ENCODE peak calls at places on chromosomes 12 and 14, in six cellular contexts. U, W, Z, C, A and P are unnamed samples. For H3K9me3, the result is how much of the 10 kb centered on the place peaks cover.

GRCh38 chr12:55966408-55967281 is at the start of gene CDK2:
- DNase-seq in Z (peak), W (peak), U (peak), C (peak), A (peak), P (peak)

GRCh38 chr12:104420868-104421267 is 35.9 kb upstream of the CHST11 start:
- DNase-seq in Z (no peak), U (no peak), C (no peak), W (no peak), A (no peak), P (no peak)

GRCh38 chr12:44863867-44864266 is 12.2 kb downstream of the NELL2 start:
- DNase-seq in A (no peak), C (no peak), U (no peak), Z (no peak), W (no peak), P (peak)

GRCh38 chr12:108730337-108731104 is 797 bp downstream of the CORO1C start:
- DNase-seq in Z (no peak), W (peak), C (peak), U (peak), A (peak), P (peak)

GRCh38 chr14:52873694-52874093 is 77.2 kb downstream of the FERMT2 start:
- DNase-seq in W (peak), Z (no peak), U (no peak), C (no peak), A (no peak), P (no peak)

GRCh38 chr14:24198845-24199524 is 3.7 kb upstream of the TM9SF1 start:
- DNase-seq in C (no peak), A (no peak), U (no peak), Z (no peak), W (no peak), P (no peak)

GRCh38 chr12:113227686-113228391 is 6.6 kb downstream of the TPCN1 start:
- DNase-seq in U (no peak), W (no peak), A (no peak), Z (no peak), C (no peak), P (no peak)

GRCh38 chr14:77105118-77105517 is 7.1 kb downstream of the CIPC start:
- DNase-seq in W (no peak), A (no peak), Z (no peak), U (no peak), C (no peak), P (no peak)

GRCh38 chr12:49692851-49693250 is 14.4 kb downstream of the FMNL3 start:
- DNase-seq in A (no peak), U (no peak), W (no peak), C (no peak), Z (no peak), P (no peak)

GRCh38 chr14:22791302-22791701 is 23.9 kb downstream of the SLC7A7 start:
- DNase-seq in A (no peak), C (no peak), W (peak), U (no peak), Z (no peak), P (no peak)

GRCh38 chr12:122726056-122726558 is 4.5 kb downstream of the HCAR1 start:
- DNase-seq in W (no peak), C (no peak), A (no peak), Z (peak), U (no peak), P (no peak)

GRCh38 chr14:51653096-51653814 is 1.5 kb downstream of the FRMD6 start:
- DNase-seq in Z (no peak), C (no peak), U (no peak), A (no peak), W (peak), P (no peak)

GRCh38 chr12:109606261-109607028 is 32.9 kb downstream of the MVK start:
- DNase-seq in A (no peak), C (no peak), Z (no peak), U (no peak), W (no peak), P (no peak)

GRCh38 chr12:19437996-19438395 is 1.3 kb upstream of the AEBP2 start:
- DNase-seq in C (no peak), W (no peak), Z (no peak), A (no peak), U (no peak), P (no peak)

GRCh38 chr14:60510254-60510975 is 1.5 kb downstream of the SIX6 start:
- DNase-seq in A (no peak), Z (no peak), U (no peak), W (no peak), C (no peak), P (no peak)

GRCh38 chr12:69834566-69834965 is 9.5 kb downstream of the MYRFL start:
- DNase-seq in C (no peak), U (no peak), W (no peak), A (no peak), Z (no peak), P (no peak)

GRCh38 chr14:37230551-37231194 is 32.9 kb downstream of the MIPOL1 start:
- DNase-seq in C (no peak), U (no peak), W (peak), Z (no peak), A (no peak), P (no peak)

GRCh38 chr12:91182664-91183455 is at the start of gene DCN:
- DNase-seq in C (no peak), W (peak), Z (no peak), A (no peak), U (no peak), P (no peak)

GRCh38 chr12:95351745-95352144 is 122.2 kb upstream of the METAP2 start:
- DNase-seq in Z (no peak), C (no peak), A (no peak), W (peak), U (no peak), P (no peak)

GRCh38 chr12:58174316-58174715 is 232.9 kb downstream of the ATP23 start:
- DNase-seq in U (no peak), W (no peak), A (no peak), C (no peak), Z (no peak), P (no peak)

DNA sequence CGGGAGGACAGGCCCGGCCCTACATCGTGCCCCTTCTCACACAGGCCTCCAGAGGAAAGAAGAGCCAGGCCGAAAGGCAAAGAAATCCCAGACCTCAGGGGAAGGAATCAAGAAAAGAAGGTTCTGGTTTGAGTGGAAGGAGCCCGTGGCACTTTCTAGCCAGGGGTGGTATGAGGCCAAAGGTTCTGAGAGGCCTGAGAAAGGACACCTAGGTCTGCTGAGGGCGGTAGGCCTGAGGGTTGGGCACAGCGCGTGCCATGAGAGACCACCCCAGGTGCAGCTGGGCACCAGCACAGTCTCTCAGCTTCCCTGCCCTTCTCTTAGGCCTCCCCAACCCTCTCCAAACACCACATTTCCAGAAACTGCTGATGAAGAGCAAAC is 185.0 kb downstream of the ZFP36L1 start:
- DNase-seq in U (no peak), A (no peak), Z (no peak), C (no peak), W (no peak), P (no peak)
- H3K27ac ChIP-seq in U (peak), A (peak), Z (no peak), C (peak), W (no peak), P (no peak)

GRCh38 chr12:66804555-66804954 is 125.7 kb upstream of the GRIP1 start:
- DNase-seq in A (no peak), C (no peak), W (no peak), U (no peak), Z (no peak), P (no peak)

GRCh38 chr12:66799548-66799947 is 120.7 kb upstream of the GRIP1 start:
- DNase-seq in Z (no peak), A (no peak), U (no peak), W (no peak), C (no peak), P (no peak)

DNA sequence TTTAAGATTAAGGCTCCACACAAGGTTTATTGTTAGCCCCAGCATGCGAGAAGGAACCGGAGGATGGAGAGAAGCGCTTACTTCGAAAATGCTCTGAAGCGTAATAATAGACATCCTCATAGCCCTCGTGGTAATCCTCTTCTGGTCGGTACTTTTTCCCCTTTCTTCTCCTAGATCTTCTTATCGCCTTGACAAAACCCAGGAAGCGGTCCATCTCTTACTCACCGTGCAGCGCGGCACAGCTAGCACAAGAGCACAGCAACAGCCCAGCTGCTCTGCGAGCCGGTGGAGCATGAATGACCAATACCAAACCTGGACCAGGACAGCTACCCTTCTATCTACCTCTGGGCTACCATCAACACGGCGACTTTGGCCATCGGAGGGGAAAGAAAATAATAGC is 125.1 kb upstream of the GRIP1 start:
- DNase-seq in A (no peak), U (no peak), W (peak), C (no peak), Z (no peak), P (no peak)
- H3K4me3 ChIP-seq in A (no peak), U (no peak), W (no peak), C (no peak), Z (no peak), P (no peak)

DNA sequence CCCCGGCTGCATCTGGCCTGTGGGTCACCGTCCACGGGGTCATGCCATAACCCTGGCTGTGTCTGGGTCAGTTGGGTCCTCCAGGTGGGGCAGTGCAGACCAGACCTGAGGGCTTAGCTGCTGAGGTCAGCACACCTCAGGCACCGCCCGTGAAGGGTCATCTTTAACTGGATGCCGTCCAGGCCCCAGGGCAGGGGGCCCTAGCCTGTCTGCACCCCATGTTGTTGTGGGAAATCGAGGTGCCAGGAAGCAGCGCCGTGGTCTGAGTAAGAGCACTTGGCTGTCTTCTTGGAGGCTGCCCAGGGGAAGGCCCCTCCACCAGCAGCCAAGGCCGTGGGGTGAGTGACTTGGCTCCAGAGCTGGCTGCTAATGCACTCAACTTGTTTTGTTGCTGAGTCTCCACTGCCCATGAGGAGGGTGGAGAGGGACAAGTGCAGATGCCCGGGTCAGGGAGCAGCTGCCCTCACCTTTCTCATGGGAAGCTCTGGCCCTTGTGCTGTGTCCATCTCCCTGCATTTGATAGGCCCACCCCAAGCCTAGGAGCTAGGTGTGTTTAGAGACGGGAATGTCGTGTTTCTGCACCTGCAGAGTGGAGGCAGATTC is 317.2 kb downstream of the TMEM121 start:
- DNase-seq in U (peak), Z (no peak), C (no peak), A (no peak), W (no peak), P (no peak)
- H3K9me3 ChIP-seq in U (under half), Z (under half), C (under half), A (under half), W (under half), P (under half)

DNA sequence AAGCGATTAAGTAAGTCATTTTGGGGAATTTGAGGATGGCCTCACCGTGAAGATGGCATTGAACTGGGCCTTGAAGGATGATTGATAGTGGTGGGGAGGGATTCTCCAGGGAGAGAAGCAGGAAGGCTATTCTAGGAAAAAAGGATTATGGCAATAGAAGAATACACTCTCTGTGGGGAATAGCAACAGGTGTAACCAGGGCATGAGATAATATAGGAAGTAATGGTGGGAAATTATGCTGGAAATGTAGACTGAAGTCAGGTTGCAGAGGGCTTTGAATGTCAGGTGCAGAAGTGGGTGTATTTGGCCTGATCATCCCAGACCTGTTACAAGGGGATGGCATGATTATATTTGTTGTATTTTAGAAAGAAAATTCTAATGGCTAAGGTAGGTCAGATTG is 4.6 kb upstream of the ANO4 start:
- DNase-seq in C (no peak), W (no peak), A (no peak), U (no peak), Z (no peak), P (no peak)
- H3K27ac ChIP-seq in C (no peak), W (no peak), A (no peak), U (no peak), Z (no peak), P (no peak)

GRCh38 chr12:42143401-42144173 is 1.1 kb downstream of the GXYLT1 start:
- DNase-seq in Z (no peak), A (no peak), W (peak), C (no peak), U (no peak), P (peak)

GRCh38 chr12:42145197-42145549 is 499 bp upstream of the GXYLT1 start:
- DNase-seq in U (no peak), Z (no peak), C (no peak), W (no peak), A (no peak), P (no peak)

GRCh38 chr12:42144424-42145196 is at the start of gene GXYLT1:
- DNase-seq in Z (peak), W (peak), C (peak), A (peak), U (peak), P (peak)

GRCh38 chr12:42144174-42144423 is 575 bp downstream of the GXYLT1 start:
- DNase-seq in C (peak), W (no peak), U (no peak), Z (no peak), A (no peak), P (no peak)

GRCh38 chr12:42145552-42146215 is 1.0 kb upstream of the GXYLT1 start:
- DNase-seq in A (peak), C (no peak), U (no peak), W (no peak), Z (no peak), P (no peak)
- H3K4me3 ChIP-seq in A (peak), C (peak), U (peak), W (peak), Z (peak), P (no peak)

GRCh38 chr12:50918584-50919316 is 33.6 kb upstream of the HIGD1C start:
- DNase-seq in W (no peak), U (no peak), C (no peak), Z (no peak), A (no peak), P (no peak)
- H3K9me3 ChIP-seq in W (under half), U (under half), C (under half), Z (under half), A (under half), P (under half)

GRCh38 chr12:32989705-32990104 is 93.1 kb upstream of the PKP2 start:
- DNase-seq in U (no peak), Z (no peak), C (no peak), W (no peak), A (no peak), P (no peak)
- H3K27ac ChIP-seq in U (no peak), Z (no peak), C (no peak), W (no peak), A (no peak), P (no peak)

GRCh38 chr12:116026768-116027550 is 250.5 kb downstream of the MED13L start:
- DNase-seq in Z (no peak), A (no peak), W (no peak), U (no peak), C (no peak), P (no peak)

GRCh38 chr12:116026346-116026745 is 251.1 kb downstream of the MED13L start:
- DNase-seq in W (no peak), A (no peak), Z (no peak), U (no peak), C (no peak), P (no peak)

GRCh38 chr12:116024769-116025168 is 252.7 kb downstream of the MED13L start:
- DNase-seq in A (no peak), W (no peak), U (no peak), Z (no peak), C (no peak), P (no peak)

GRCh38 chr12:116028619-116029018 is 248.9 kb downstream of the MED13L start:
- DNase-seq in C (no peak), A (no peak), Z (no peak), W (no peak), U (no peak), P (no peak)

DNA sequence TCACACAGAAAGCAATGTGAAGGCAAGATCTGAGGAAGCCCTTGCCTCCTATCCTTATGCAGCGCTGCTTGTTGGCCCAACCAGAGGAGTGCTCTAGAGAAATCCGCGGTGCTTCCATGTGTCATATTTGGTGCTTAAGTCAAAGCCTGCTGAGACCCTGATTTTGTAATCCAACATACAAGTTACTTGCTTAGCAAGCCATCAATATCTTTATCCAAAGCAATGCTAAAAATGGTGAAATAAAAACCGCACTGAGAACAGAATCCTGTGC is 250.0 kb downstream of the MED13L start:
- DNase-seq in C (no peak), Z (no peak), U (no peak), A (no peak), W (no peak), P (no peak)
- H3K4me3 ChIP-seq in C (no peak), Z (no peak), U (no peak), A (no peak), W (no peak), P (no peak)

GRCh38 chr12:132948146-132949066 is 7.7 kb downstream of the ZNF605 start:
- DNase-seq in Z (no peak), U (no peak), W (no peak), A (no peak), C (no peak), P (no peak)
- H3K9me3 ChIP-seq in Z (under half), U (under half), W (under half), A (half or more), C (under half), P (under half)

DNA sequence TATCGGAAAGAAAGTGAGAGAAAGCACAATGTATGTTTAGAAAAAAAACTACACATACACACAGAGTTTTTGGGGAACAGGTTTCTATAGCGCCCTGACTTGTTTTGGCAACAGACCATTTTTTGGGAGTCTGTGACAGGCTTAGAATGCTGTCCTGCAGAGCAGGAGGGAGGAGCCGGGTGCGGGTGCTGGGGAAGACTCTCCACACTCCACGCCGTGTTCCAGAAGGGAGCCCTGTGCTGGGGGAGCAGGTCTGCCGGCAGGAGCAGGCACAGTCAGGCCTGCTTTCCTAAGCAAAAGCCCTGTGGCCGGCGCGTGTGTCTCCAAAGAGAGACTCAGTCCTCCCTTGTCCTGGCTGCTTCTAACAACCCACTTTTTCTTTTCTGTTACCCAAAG is 26.5 kb downstream of the CD9 start:
- DNase-seq in A (peak), U (peak), Z (no peak), C (no peak), W (peak), P (no peak)
- H3K27ac ChIP-seq in A (peak), U (peak), Z (no peak), C (peak), W (peak), P (no peak)